ENCODE peak calls at places on chromosome 20, in six cellular contexts. N is H1; L is prostate gland; C is foreskin keratinocyte; Z is CD4-positive, alpha-beta T cell; D is endothelial cell. P is an unnamed sample.

GRCh38 chr20:22922987-22923386 is 112.1 kb upstream of the SSTR4 start:
- DNase-seq in N (no peak), L (no peak), C (no peak), Z (no peak), D (no peak), P (no peak)

GRCh38 chr20:49045440-49046086 is 549 bp upstream of the CSE1L start:
- DNase-seq in N (no peak), L (peak; percentile 5), C (no peak), Z (no peak), D (peak; percentile 25), P (no peak)

GRCh38 chr20:50475879-50476292 is 34.3 kb upstream of the PTPN1 start:
- DNase-seq in N (no peak), L (no peak), C (no peak), Z (no peak), D (no peak), P (no peak)

GRCh38 chr20:9179193-9179802 is 110.4 kb downstream of the PLCB4 start:
- DNase-seq in N (no peak), L (no peak), C (peak; percentile 60), Z (no peak), D (no peak), P (no peak)

GRCh38 chr20:38790210-38791053 is 15.1 kb upstream of the PPP1R16B start:
- DNase-seq in N (no peak), L (no peak), C (peak; percentile 86), Z (peak; percentile 38), D (peak; percentile 32), P (no peak)

GRCh38 chr20:47717421-47717820 is 67.9 kb downstream of the SULF2 start:
- DNase-seq in N (no peak), L (no peak), C (no peak), Z (no peak), D (no peak), P (no peak)

GRCh38 chr20:17490501-17490900 is 40.7 kb downstream of the BFSP1 start:
- DNase-seq in N (no peak), L (no peak), C (no peak), Z (no peak), D (no peak), P (no peak)

GRCh38 chr20:20411382-20411781 is 43.5 kb downstream of the INSM1 start:
- DNase-seq in N (no peak), L (no peak), C (no peak), Z (no peak), D (no peak), P (no peak)

GRCh38 chr20:9485614-9486325 is 28.6 kb upstream of the LAMP5 start:
- DNase-seq in N (no peak), L (no peak), C (no peak), Z (no peak), D (no peak), P (no peak)

GRCh38 chr20:1473244-1473635 is 6.6 kb upstream of the NSFL1C start:
- DNase-seq in N (no peak), L (no peak), C (no peak), Z (no peak), D (no peak), P (no peak)

GRCh38 chr20:41182296-41183212 is 45.2 kb downstream of the PLCG1 start:
- DNase-seq in N (peak; percentile 32), L (no peak), C (peak; percentile 74), Z (no peak), D (no peak), P (no peak)

GRCh38 chr20:51183443-51183842 is 160.5 kb upstream of the KCNG1 start:
- DNase-seq in N (no peak), L (no peak), C (no peak), Z (no peak), D (no peak), P (no peak)

GRCh38 chr20:60507087-60507684 is 549.0 kb downstream of the CDH26 start:
- DNase-seq in N (no peak), L (no peak), C (no peak), Z (no peak), D (no peak), P (no peak)

GRCh38 chr20:51175156-51175555 is 152.2 kb upstream of the KCNG1 start:
- DNase-seq in N (no peak), L (no peak), C (no peak), Z (no peak), D (no peak), P (no peak)

GRCh38 chr20:1286267-1287036 is 20.4 kb downstream of the SNPH start:
- DNase-seq in N (no peak), L (no peak), C (no peak), Z (peak; percentile 39), D (no peak), P (no peak)

GRCh38 chr20:21509597-21510331 is 4.1 kb downstream of the NKX2-2 start:
- DNase-seq in N (peak; percentile 68), L (no peak), C (no peak), Z (no peak), D (no peak), P (no peak)

GRCh38 chr20:38143646-38144554 is 21.2 kb downstream of the TGM2 start:
- DNase-seq in N (no peak), L (no peak), C (peak; percentile 99), Z (no peak), D (no peak), P (no peak)

GRCh38 chr20:50381771-50382593 is 128.2 kb upstream of the PTPN1 start:
- DNase-seq in N (no peak), L (no peak), C (no peak), Z (no peak), D (no peak), P (no peak)

GRCh38 chr20:6122873-6123649 is at the start of gene FERMT1:
- DNase-seq in N (peak; percentile 82), L (peak; percentile 54), C (peak; percentile 98), Z (no peak), D (peak; percentile 51), P (no peak)

GRCh38 chr20:22962567-22963439 is 72.3 kb upstream of the SSTR4 start:
- DNase-seq in N (no peak), L (no peak), C (peak; percentile 57), Z (no peak), D (no peak), P (no peak)

GRCh38 chr20:53883098-53883762 is 187.2 kb downstream of the BCAS1 start:
- DNase-seq in N (no peak), L (no peak), C (no peak), Z (no peak), D (no peak), P (no peak)

GRCh38 chr20:25504366-25505135 is 80.8 kb downstream of the NINL start:
- DNase-seq in N (no peak), L (no peak), C (no peak), Z (no peak), D (no peak), P (no peak)

GRCh38 chr20:56426926-56427325 is 14.9 kb downstream of the CASS4 start:
- DNase-seq in N (no peak), L (no peak), C (no peak), Z (no peak), D (no peak), P (no peak)

GRCh38 chr20:1491891-1492642 is 847 bp upstream of the SIRPB2 start:
- DNase-seq in N (no peak), L (no peak), C (no peak), Z (no peak), D (no peak), P (no peak)

GRCh38 chr20:1267809-1268374 is 1.8 kb downstream of the SNPH start:
- DNase-seq in N (no peak), L (no peak), C (no peak), Z (no peak), D (no peak), P (no peak)

GRCh38 chr20:34296468-34296867 is 6.7 kb downstream of the AHCY start:
- DNase-seq in N (no peak), L (no peak), C (no peak), Z (no peak), D (no peak), P (no peak)

GRCh38 chr20:57167971-57168693 is 98.3 kb downstream of the BMP7 start:
- DNase-seq in N (no peak), L (no peak), C (no peak), Z (no peak), D (no peak), P (no peak)

GRCh38 chr20:23622839-23623343 is 14.9 kb downstream of the CST3 start:
- DNase-seq in N (no peak), L (no peak), C (peak; percentile 96), Z (no peak), D (no peak), P (no peak)

GRCh38 chr20:46139908-46140482 is 21.9 kb downstream of the CD40 start:
- DNase-seq in N (no peak), L (peak; percentile 64), C (peak; percentile 74), Z (no peak), D (no peak), P (no peak)

GRCh38 chr20:44547419-44547818 is 25.5 kb upstream of the SERINC3 start:
- DNase-seq in N (no peak), L (no peak), C (no peak), Z (no peak), D (no peak), P (no peak)

GRCh38 chr20:44548171-44548678 is 26.4 kb upstream of the SERINC3 start:
- DNase-seq in N (no peak), L (no peak), C (no peak), Z (no peak), D (no peak), P (no peak)

GRCh38 chr20:44552039-44552438 is 30.2 kb upstream of the SERINC3 start:
- DNase-seq in N (no peak), L (no peak), C (no peak), Z (no peak), D (no peak), P (no peak)

GRCh38 chr20:44552568-44552949 is 29.8 kb upstream of the PKIG start:
- DNase-seq in N (no peak), L (no peak), C (no peak), Z (no peak), D (no peak), P (no peak)

DNA sequence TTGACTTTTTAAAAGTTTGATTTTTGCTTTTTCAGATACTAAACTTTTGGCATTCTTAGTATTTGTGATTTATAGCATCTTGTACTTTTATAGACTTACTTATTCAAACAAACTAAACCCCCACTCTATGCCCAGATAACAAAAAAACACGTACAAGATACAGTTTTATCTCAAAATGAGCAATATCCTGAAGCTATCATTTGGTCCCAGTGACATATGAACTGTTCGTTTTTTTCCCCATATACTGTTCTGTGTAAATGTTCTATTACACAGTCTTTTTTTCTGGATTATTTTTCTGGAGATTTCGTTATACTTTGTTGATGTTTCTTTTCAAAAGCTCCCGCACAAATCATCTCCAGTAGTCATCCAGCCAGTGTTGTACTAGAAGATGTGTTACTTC is 27.3 kb upstream of the SERINC3 start:
- DNase-seq in N (no peak), L (no peak), C (no peak), Z (no peak), D (no peak), P (no peak)
- TF ChIP-seq CTCF in N (no peak), L (no peak), C (no peak), Z (no peak), D (no peak), P (no peak)

GRCh38 chr20:58868795-58869194 is 16.3 kb downstream of the GNAS start:
- DNase-seq in N (no peak), L (no peak), C (no peak), Z (no peak), D (no peak), P (no peak)
- TF ChIP-seq CTCF in N (peak; percentile 35), L (no peak), C (peak; percentile 63), Z (peak; percentile 17), D (no peak), P (peak; percentile 63)

GRCh38 chr20:10665791-10666190 is 8.0 kb downstream of the JAG1 start:
- DNase-seq in N (no peak), L (peak; percentile 81), C (peak; percentile 68), Z (no peak), D (no peak), P (no peak)
- TF ChIP-seq CTCF in N (no peak), L (no peak), C (peak; percentile 9), Z (no peak), D (no peak), P (no peak)

GRCh38 chr20:52192296-52193007 is 873 bp upstream of the ZFP64 start:
- DNase-seq in N (no peak), L (no peak), C (no peak), Z (peak; percentile 3), D (no peak), P (no peak)
- TF ChIP-seq CTCF in N (peak; percentile 28), L (peak; percentile 32), C (no peak), Z (no peak), D (no peak), P (no peak)